ENCODE peak calls at places on chromosome 14, in seven cellular contexts. X, P, K, A, B, S and Q are unnamed samples.

GRCh38 chr14:91679273-91679672 is 52.6 kb downstream of the CATSPERB start:
- DNase-seq in B (no peak), K (no peak), S (no peak), A (no peak), P (no peak), X (no peak), Q (no peak)

GRCh38 chr14:68964300-68965093 is 14.6 kb downstream of the ACTN1 start:
- DNase-seq in S (no peak), K (no peak), P (no peak), A (no peak), X (no peak), B (no peak), Q (no peak)

GRCh38 chr14:54727929-54728328 is 161.0 kb downstream of the SAMD4A start:
- DNase-seq in X (no peak), P (peak), B (no peak), A (no peak), K (no peak), S (no peak), Q (no peak)

GRCh38 chr14:77041837-77042557 is 13.5 kb upstream of the IRF2BPL start:
- DNase-seq in S (no peak), X (peak), K (no peak), A (no peak), B (peak), P (peak), Q (no peak)

GRCh38 chr14:61567838-61568571 is 127.3 kb upstream of the HIF1A start:
- DNase-seq in A (no peak), S (no peak), P (no peak), K (no peak), B (no peak), X (no peak), Q (no peak)

GRCh38 chr14:89378119-89378518 is 38.9 kb downstream of the FOXN3 start:
- DNase-seq in K (no peak), A (no peak), X (no peak), P (peak), B (no peak), S (no peak), Q (no peak)

GRCh38 chr14:81023095-81023710 is 67.8 kb downstream of the TSHR start:
- DNase-seq in X (no peak), K (no peak), A (no peak), S (no peak), P (no peak), B (no peak), Q (no peak)

GRCh38 chr14:65100905-65101541 is 1.3 kb downstream of the MAX start:
- DNase-seq in K (no peak), P (peak), B (no peak), A (no peak), X (no peak), S (no peak), Q (no peak)

GRCh38 chr14:50396636-50397460 is at the start of gene CDKL1:
- DNase-seq in P (peak), S (no peak), A (peak), B (peak), K (peak), X (peak), Q (peak)

GRCh38 chr14:102930138-102930752 is 7.8 kb downstream of the AMN start:
- DNase-seq in P (no peak), B (no peak), K (no peak), A (no peak), S (no peak), X (no peak), Q (no peak)

GRCh38 chr14:24879661-24880381 is 170.1 kb downstream of the STXBP6 start:
- DNase-seq in P (peak), K (no peak), A (no peak), B (no peak), X (no peak), S (no peak), Q (no peak)

GRCh38 chr14:51472881-51473280 is 178.8 kb upstream of the FRMD6 start:
- DNase-seq in X (no peak), P (peak), B (no peak), A (no peak), K (no peak), S (no peak), Q (no peak)

GRCh38 chr14:74980746-74981661 is 21.7 kb upstream of the EIF2B2 start:
- DNase-seq in A (no peak), B (peak), S (no peak), X (no peak), P (peak), K (peak), Q (no peak)

GRCh38 chr14:103892247-103892646 is 36.0 kb upstream of the TDRD9 start:
- DNase-seq in S (no peak), P (no peak), K (no peak), A (no peak), B (no peak), X (no peak), Q (no peak)

GRCh38 chr14:94173471-94173884 is 644 bp upstream of the PPP4R4 start:
- DNase-seq in A (no peak), K (no peak), P (no peak), B (no peak), S (no peak), X (peak), Q (no peak)

GRCh38 chr14:92568621-92569479 is 55.3 kb downstream of the RIN3 start:
- DNase-seq in A (no peak), K (no peak), X (peak), P (no peak), B (no peak), S (no peak), Q (no peak)

GRCh38 chr14:55398679-55399078 is 13.0 kb downstream of the ATG14 start:
- DNase-seq in A (no peak), K (peak), B (peak), P (peak), S (no peak), X (no peak), Q (peak)

GRCh38 chr14:91342243-91342760 is 75.3 kb downstream of the CCDC88C start:
- DNase-seq in P (no peak), S (no peak), B (no peak), A (no peak), X (no peak), K (no peak), Q (no peak)

GRCh38 chr14:93957333-93957710 is 19.0 kb downstream of the ASB2 start:
- DNase-seq in A (no peak), K (no peak), P (no peak), X (no peak), B (no peak), S (no peak), Q (no peak)

GRCh38 chr14:67510836-67511235 is 22.3 kb upstream of the PLEKHH1 start:
- DNase-seq in S (no peak), B (peak), P (peak), K (no peak), X (no peak), A (no peak), Q (no peak)

GRCh38 chr14:62099091-62099490 is 336.9 kb downstream of the SNAPC1 start:
- DNase-seq in B (no peak), P (no peak), A (no peak), K (no peak), X (no peak), S (no peak), Q (no peak)

GRCh38 chr14:63752449-63753169 is 24.7 kb upstream of the SGPP1 start:
- DNase-seq in A (no peak), P (peak), X (peak), K (no peak), B (peak), S (no peak), Q (no peak)

GRCh38 chr14:75578786-75579781 is 664 bp downstream of the FLVCR2 start:
- DNase-seq in K (no peak), X (no peak), B (no peak), P (peak), A (no peak), S (no peak), Q (no peak)

GRCh38 chr14:96225745-96226151 is 21.1 kb downstream of the BDKRB2 start:
- DNase-seq in S (no peak), A (no peak), B (peak), P (peak), K (no peak), X (peak), Q (no peak)

GRCh38 chr14:77864085-77864484 is 64.2 kb downstream of the ADCK1 start:
- DNase-seq in X (no peak), B (no peak), K (no peak), S (no peak), P (no peak), A (no peak), Q (no peak)

GRCh38 chr14:68544150-68544892 is 248.5 kb downstream of the ZFP36L1 start:
- DNase-seq in P (peak), S (no peak), B (peak), A (no peak), X (peak), K (peak), Q (peak)

GRCh38 chr14:33642080-33642479 is 308.8 kb downstream of the EGLN3 start:
- DNase-seq in X (no peak), B (no peak), A (no peak), S (no peak), P (no peak), K (no peak), Q (no peak)

GRCh38 chr14:96762650-96763049 is 34.5 kb upstream of the VRK1 start:
- DNase-seq in K (no peak), P (peak), B (peak), X (no peak), A (peak), S (peak), Q (peak)

GRCh38 chr14:42214981-42215491 is 608.4 kb downstream of the LRFN5 start:
- DNase-seq in X (no peak), K (peak), B (peak), S (no peak), P (peak), A (no peak), Q (peak)

GRCh38 chr14:37254411-37254947 is 56.7 kb downstream of the MIPOL1 start:
- DNase-seq in S (no peak), P (peak), X (no peak), B (no peak), K (no peak), A (no peak), Q (no peak)

GRCh38 chr14:73777420-73777819 is 63.2 kb upstream of the PNMA1 start:
- DNase-seq in A (no peak), K (no peak), X (no peak), P (no peak), B (no peak), S (peak), Q (no peak)

GRCh38 chr14:100577321-100577985 is 9.8 kb downstream of the BEGAIN start:
- DNase-seq in B (no peak), X (no peak), P (no peak), A (no peak), K (no peak), S (no peak), Q (no peak)

GRCh38 chr14:65303185-65303901 is 109.2 kb upstream of the FUT8 start:
- DNase-seq in B (peak), K (no peak), S (no peak), X (no peak), P (no peak), A (no peak), Q (no peak)

GRCh38 chr14:39873793-39874192 is 441.6 kb upstream of the FBXO33 start:
- DNase-seq in X (no peak), A (no peak), K (no peak), S (no peak), B (no peak), P (no peak), Q (no peak)